ENCODE peak calls at places on chromosomes 2 and 18, in six cellular contexts. E, N, F, R, C and G are unnamed samples.

GRCh38 chr2:111194835-111195621 is 74.3 kb downstream of the BCL2L11 start:
- DNase-seq in E (no peak), N (peak), F (no peak), R (no peak), C (no peak), G (no peak)

GRCh38 chr2:48105848-48106247 is 199.6 kb upstream of the FBXO11 start:
- DNase-seq in E (no peak), N (no peak), F (no peak), R (no peak), C (no peak), G (no peak)

GRCh38 chr2:143907801-143908200 is 612.1 kb downstream of the ZEB2 start:
- DNase-seq in E (no peak), N (no peak), F (no peak), R (no peak), C (no peak), G (no peak)

GRCh38 chr18:13425357-13426095 is 207.0 kb downstream of the LDLRAD4 start:
- DNase-seq in E (no peak), N (no peak), F (no peak), R (no peak), C (no peak), G (no peak)

GRCh38 chr2:119795309-119796303 is 35.9 kb downstream of the PTPN4 start:
- DNase-seq in E (no peak), N (no peak), F (no peak), R (no peak), C (no peak), G (no peak)

GRCh38 chr2:236507393-236508085 is 62.1 kb upstream of the ACKR3 start:
- DNase-seq in E (peak), N (peak), F (peak), R (peak), C (no peak), G (no peak)

GRCh38 chr2:51290725-51291124 is 258.8 kb upstream of the NRXN1 start:
- DNase-seq in E (no peak), N (peak), F (no peak), R (no peak), C (no peak), G (no peak)

GRCh38 chr18:60826346-60826745 is 453.8 kb upstream of the MC4R start:
- DNase-seq in E (no peak), N (no peak), F (no peak), R (no peak), C (no peak), G (no peak)